ENCODE peak calls at places on chromosomes 12 and 14, in ten cellular contexts. F is ecto neural progenitor cell; O is HEK293T; Y is heart left ventricle; J is activated CD4-positive, alpha-beta T cell treated with anti-CD3 and anti-CD28 coated beads, Interleukin-2, amount 50 U/mL, for 48 hours; N is CD4-positive, alpha-beta memory T cell; W is activated naive CD4-positive, alpha-beta T cell treated with anti-CD3 and anti-CD28 coated beads, Interleukin-2, amount 50 U/mL, for 16 hours; L is NCI-H2081; B is ACHN; V is mucosa of gallbladder. Q is an unnamed sample.

GRCh38 chr12:121657305-121658008 is 12.0 kb downstream of the MORN3 start:
- DNase-seq in F (no peak), O (no peak), Y (no peak), J (peak; percentile 39), N (no peak), W (no peak), L (no peak), B (peak; percentile 27), V (no peak), Q (no peak)

GRCh38 chr12:3303410-3304136 is 187.4 kb upstream of the PRMT8 start:
- DNase-seq in F (no peak), O (no peak), Y (no peak), J (peak; percentile 3), N (no peak), W (no peak), L (peak; percentile 65), B (peak; percentile 64), V (no peak), Q (no peak)

GRCh38 chr12:100674009-100674888 is 100.8 kb downstream of the GAS2L3 start:
- DNase-seq in F (no peak), O (no peak), Y (no peak), J (no peak), N (no peak), W (no peak), L (no peak), B (no peak), V (no peak), Q (no peak)

GRCh38 chr12:74747305-74747704 is 209.7 kb downstream of the ATXN7L3B start:
- DNase-seq in F (no peak), O (no peak), Y (no peak), J (no peak), N (no peak), W (no peak), L (no peak), B (peak; percentile 60), V (no peak), Q (no peak)

GRCh38 chr12:93819048-93819491 is 141.9 kb downstream of the CRADD start:
- DNase-seq in F (no peak), O (no peak), Y (peak; percentile 76), J (no peak), N (no peak), W (no peak), L (no peak), B (no peak), V (peak; percentile 70), Q (no peak)

GRCh38 chr12:47155457-47156166 is 75.9 kb upstream of the AMIGO2 start:
- DNase-seq in F (no peak), O (no peak), Y (no peak), J (no peak), N (peak; percentile 5), W (no peak), L (no peak), B (no peak), V (no peak), Q (no peak)

GRCh38 chr12:31033681-31034080 is 40.0 kb upstream of the DDX11 start:
- DNase-seq in F (no peak), O (no peak), Y (no peak), J (no peak), N (no peak), W (no peak), L (no peak), B (no peak), V (no peak), Q (no peak)

GRCh38 chr12:41055875-41056577 is 132.1 kb upstream of the PDZRN4 start:
- DNase-seq in F (no peak), O (no peak), Y (no peak), J (no peak), N (no peak), W (no peak), L (no peak), B (no peak), V (no peak), Q (no peak)

GRCh38 chr12:32331133-32331532 is 68.2 kb upstream of the FGD4 start:
- DNase-seq in F (no peak), O (no peak), Y (no peak), J (no peak), N (no peak), W (no peak), L (no peak), B (no peak), V (no peak), Q (peak; percentile 23)

GRCh38 chr12:50999139-50999538 is 27.0 kb downstream of the SLC11A2 start:
- DNase-seq in F (no peak), O (no peak), Y (no peak), J (no peak), N (no peak), W (no peak), L (no peak), B (no peak), V (no peak), Q (no peak)

GRCh38 chr12:29148065-29148957 is 767 bp upstream of the FAR2 start:
- DNase-seq in F (no peak), O (peak; percentile 27), Y (peak; percentile 73), J (no peak), N (no peak), W (no peak), L (no peak), B (no peak), V (no peak), Q (no peak)

GRCh38 chr12:71455028-71455737 is 15.6 kb downstream of the LGR5 start:
- DNase-seq in F (no peak), O (peak; percentile 20), Y (no peak), J (no peak), N (no peak), W (no peak), L (peak; percentile 92), B (no peak), V (no peak), Q (no peak)

GRCh38 chr12:56326126-56326525 is 7.7 kb downstream of the PAN2 start:
- DNase-seq in F (no peak), O (no peak), Y (no peak), J (no peak), N (no peak), W (no peak), L (no peak), B (no peak), V (no peak), Q (no peak)

GRCh38 chr14:81436296-81437138 is 36.4 kb upstream of the STON2 start:
- DNase-seq in F (peak; percentile 90), O (peak; percentile 94), Y (peak; percentile 88), J (peak; percentile 46), N (peak; percentile 33), W (peak; percentile 44), L (peak; percentile 84), B (peak; percentile 80), V (peak; percentile 73), Q (no peak)

GRCh38 chr14:77248666-77249065 is 22.3 kb downstream of the NGB start:
- DNase-seq in F (no peak), O (no peak), Y (no peak), J (no peak), N (no peak), W (no peak), L (no peak), B (no peak), V (no peak), Q (peak; percentile 7)

GRCh38 chr14:54447231-54447692 is 6.1 kb upstream of the CNIH1 start:
- DNase-seq in F (no peak), O (no peak), Y (no peak), J (no peak), N (no peak), W (no peak), L (no peak), B (no peak), V (peak; percentile 51), Q (no peak)

GRCh38 chr14:64636208-64636979 is 67.8 kb upstream of the PLEKHG3 start:
- DNase-seq in F (peak; percentile 82), O (peak; percentile 80), Y (peak; percentile 72), J (peak; percentile 74), N (peak; percentile 73), W (peak; percentile 66), L (peak; percentile 64), B (peak; percentile 58), V (peak; percentile 69), Q (no peak)

GRCh38 chr12:91732086-91732485 is 413.6 kb downstream of the BTG1 start:
- DNase-seq in F (no peak), O (no peak), Y (no peak), J (no peak), N (no peak), W (no peak), L (no peak), B (no peak), V (no peak), Q (no peak)

GRCh38 chr14:100893760-100894159 is 9.8 kb downstream of the RTL1 start:
- DNase-seq in F (no peak), O (no peak), Y (no peak), J (no peak), N (no peak), W (no peak), L (no peak), B (no peak), V (no peak), Q (no peak)